ENCODE peak calls at places on chromosome 13, in four cellular contexts. K, P, T and Y are unnamed samples.
A peak's percentile ranks its signal among the peaks of the same experiment; 100 is the strongest.

GRCh38 chr13:78183737-78184136 is 265.1 kb upstream of the EDNRB start:
- DNase-seq in K (no peak), P (no peak), T (no peak), Y (no peak)

GRCh38 chr13:85498774-85499173 is 300.4 kb downstream of the SLITRK6 start:
- DNase-seq in P (no peak), K (no peak), T (no peak), Y (no peak)

GRCh38 chr13:43981091-43981490 is 101.4 kb downstream of the LACC1 start:
- DNase-seq in T (peak; percentile 77), K (no peak), P (peak; percentile 2), Y (no peak)

GRCh38 chr13:31769581-31769980 is 30.3 kb downstream of the RXFP2 start:
- DNase-seq in K (no peak), T (no peak), P (no peak), Y (no peak)

GRCh38 chr13:98821372-98822237 is 69.1 kb upstream of the SLC15A1 start:
- DNase-seq in K (no peak), P (peak; percentile 51), T (no peak), Y (no peak)

GRCh38 chr13:21826214-21827015 is 155.5 kb downstream of the FGF9 start:
- DNase-seq in T (no peak), K (no peak), P (no peak), Y (no peak)

GRCh38 chr13:78022164-78022877 is 103.7 kb upstream of the EDNRB start:
- DNase-seq in P (no peak), T (no peak), K (no peak), Y (no peak)

GRCh38 chr13:53138369-53139036 is 109.9 kb downstream of the OLFM4 start:
- DNase-seq in T (no peak), P (no peak), K (no peak), Y (no peak)

GRCh38 chr13:19681517-19681916 is 48.1 kb downstream of the MPHOSPH8 start:
- DNase-seq in K (no peak), T (peak; percentile 32), P (no peak), Y (no peak)

GRCh38 chr13:23739597-23739996 is 149.6 kb downstream of the MIPEP start:
- DNase-seq in K (no peak), T (no peak), P (no peak), Y (no peak)

GRCh38 chr13:110028311-110028710 is 241.9 kb upstream of the IRS2 start:
- DNase-seq in K (no peak), T (no peak), P (no peak), Y (no peak)

GRCh38 chr13:30572859-30573275 is 44.9 kb upstream of the USPL1 start:
- DNase-seq in K (no peak), P (peak; percentile 12), T (no peak), Y (no peak)

GRCh38 chr13:106867249-106867648 is 299.3 kb upstream of the ARGLU1 start:
- DNase-seq in P (no peak), T (no peak), K (no peak), Y (peak; percentile 8)

GRCh38 chr13:61728468-61728867 is 312.8 kb upstream of the PCDH20 start:
- DNase-seq in K (no peak), P (no peak), T (no peak), Y (no peak)

GRCh38 chr13:42996584-42996983 is 4.5 kb upstream of the EPSTI1 start:
- DNase-seq in K (no peak), P (peak; percentile 9), T (no peak), Y (no peak)

GRCh38 chr13:19596960-19597361 is 35.6 kb upstream of the TPTE2 start:
- DNase-seq in T (no peak), K (peak; percentile 11), P (peak; percentile 96), Y (no peak)

GRCh38 chr13:88623150-88623549 is 952.0 kb downstream of the SLITRK5 start:
- DNase-seq in K (no peak), T (no peak), P (no peak), Y (no peak)

GRCh38 chr13:71831716-71832115 is 35.3 kb downstream of the DACH1 start:
- DNase-seq in P (no peak), T (no peak), K (no peak), Y (peak; percentile 69)

GRCh38 chr13:99305180-99305965 is 1.8 kb downstream of the GPR183 start:
- DNase-seq in T (no peak), K (no peak), P (no peak), Y (no peak)

GRCh38 chr13:44465318-44465717 is 91.7 kb downstream of the SERP2 start:
- DNase-seq in T (no peak), P (no peak), K (no peak), Y (no peak)

GRCh38 chr13:111387026-111387871 is 66.8 kb downstream of the TEX29 start:
- DNase-seq in T (no peak), P (no peak), K (no peak), Y (no peak)

GRCh38 chr13:75384881-75385707 is 96.9 kb downstream of the TBC1D4 start:
- DNase-seq in P (no peak), T (no peak), K (no peak), Y (no peak)

GRCh38 chr13:87078947-87079795 is 592.0 kb upstream of the SLITRK5 start:
- DNase-seq in K (no peak), P (no peak), T (no peak), Y (no peak)

GRCh38 chr13:23323946-23324709 is 109.4 kb downstream of the SACS start:
- DNase-seq in T (no peak), P (no peak), K (no peak), Y (no peak)

DNA sequence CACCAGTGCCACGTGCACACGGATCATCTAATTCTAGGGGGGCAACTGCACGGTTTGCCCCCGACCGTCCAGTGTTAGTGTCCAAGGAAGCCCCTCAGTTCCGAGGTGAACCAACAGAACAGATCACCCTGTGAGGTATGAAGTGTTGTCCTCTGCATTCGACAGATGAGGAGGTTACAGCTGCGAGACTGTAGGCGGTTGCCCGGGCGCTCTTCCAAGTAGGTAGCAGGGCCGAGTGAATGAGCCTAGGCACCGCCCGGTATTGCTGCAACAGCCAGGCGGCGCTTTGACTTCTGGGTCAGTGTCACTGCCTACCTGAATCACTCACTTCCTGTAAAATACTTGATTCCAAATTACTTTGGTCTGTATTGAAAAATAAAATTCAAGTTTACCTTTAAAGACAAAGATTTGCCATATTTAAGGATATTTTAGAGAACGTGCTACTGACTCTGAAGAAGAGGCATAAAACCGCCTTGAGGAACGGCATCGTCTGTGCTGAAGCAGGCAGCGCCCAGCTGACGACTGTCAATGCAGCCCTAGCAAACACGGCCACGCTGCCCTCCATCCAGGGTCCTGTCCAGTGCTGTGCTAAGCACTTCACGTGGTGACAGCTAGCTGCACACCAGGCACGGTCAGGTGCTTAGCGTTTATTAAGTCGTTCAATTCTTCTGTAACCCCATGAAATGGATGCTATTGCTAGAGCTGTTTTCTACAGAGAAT is 19.3 kb upstream of the RASA3 start:
- DNase-seq in P (no peak), K (no peak), T (no peak), Y (no peak)
- TF ChIP-seq ELF4 in P (no peak), K (no peak), T (no peak), Y (no peak)

DNA sequence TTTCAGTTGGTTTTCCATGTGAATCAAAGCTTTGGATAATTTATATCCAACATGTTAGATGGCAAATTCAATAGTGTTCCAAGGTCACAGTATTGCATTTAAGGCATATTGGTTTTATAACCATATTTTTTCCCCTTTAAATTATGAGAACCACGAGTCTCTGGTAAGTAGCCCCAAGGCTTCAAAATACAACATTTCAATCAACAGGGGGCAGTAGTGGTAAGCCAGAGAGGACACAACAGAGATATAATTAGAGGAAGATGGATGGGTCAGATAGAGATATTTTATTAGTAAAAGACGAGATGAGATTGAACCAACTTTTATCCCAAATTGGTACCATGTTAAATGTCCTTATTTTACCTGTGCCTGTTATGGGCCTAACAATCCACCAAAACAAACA is 53.1 kb downstream of the KL start:
- DNase-seq in K (peak; percentile 10), P (no peak), T (no peak), Y (no peak)
- TF ChIP-seq ELF4 in K (no peak), P (no peak), T (no peak), Y (no peak)

DNA sequence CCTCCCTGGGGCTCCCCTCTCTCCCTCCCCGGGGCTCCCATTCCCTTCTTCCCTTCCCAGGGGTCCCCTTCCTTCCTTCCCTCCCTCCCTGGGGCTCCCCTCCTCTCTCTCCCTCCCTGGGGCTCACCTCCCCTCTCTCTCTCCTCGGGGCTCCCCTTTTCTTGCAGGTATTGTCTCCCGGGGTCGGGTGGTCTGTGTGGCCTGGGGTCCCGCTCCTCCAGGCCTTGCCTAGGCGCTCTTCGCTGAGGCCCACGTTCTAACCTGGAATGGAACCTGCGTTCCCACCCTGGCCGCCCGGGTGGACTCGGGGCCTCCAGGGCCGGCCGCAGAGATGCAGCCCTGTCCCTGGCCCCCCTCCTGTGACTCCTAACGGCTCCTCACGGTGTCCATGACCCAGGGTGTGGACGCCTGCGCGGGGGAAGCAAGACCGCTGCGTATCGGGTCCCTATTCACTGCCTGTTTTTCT is 940 bp upstream of the DCUN1D2 start:
- DNase-seq in T (peak; percentile 34), P (no peak), K (peak; percentile 61), Y (peak; percentile 9)
- TF ChIP-seq ELF4 in T (no peak), P (no peak), K (no peak), Y (no peak)

GRCh38 chr13:101779147-101779546 is 326.7 kb downstream of the ITGBL1 start:
- DNase-seq in K (no peak), P (no peak), T (no peak), Y (no peak)
- TF ChIP-seq ELF4 in K (no peak), P (no peak), T (no peak), Y (no peak)

GRCh38 chr13:29165840-29166239 is 345.7 kb downstream of the MTUS2 start:
- DNase-seq in T (no peak), K (no peak), P (no peak), Y (no peak)
- TF ChIP-seq ELF4 in T (no peak), K (no peak), P (no peak), Y (no peak)

DNA sequence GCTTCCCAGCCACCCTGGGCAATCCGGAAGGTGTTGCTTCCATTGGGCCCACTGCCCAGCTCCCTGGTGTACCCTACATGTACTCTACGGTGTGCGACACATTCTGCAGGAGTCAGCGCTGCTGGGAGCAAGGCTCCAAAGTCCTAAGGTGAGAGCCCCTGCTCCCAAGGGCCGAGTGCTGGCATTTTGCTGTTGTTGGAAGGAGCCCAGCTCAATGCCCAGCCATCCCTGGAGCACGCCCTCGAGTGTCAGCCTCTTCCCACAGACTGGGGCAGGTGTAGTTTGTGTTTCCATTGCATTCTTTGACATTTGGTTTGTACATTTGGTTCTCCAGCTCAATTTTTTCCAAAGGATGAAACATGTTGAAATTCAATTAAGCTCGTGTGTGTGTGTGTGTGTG is 64.6 kb downstream of the GGACT start:
- DNase-seq in K (no peak), P (no peak), T (no peak), Y (no peak)
- TF ChIP-seq ELF4 in K (no peak), P (no peak), T (no peak), Y (no peak)

GRCh38 chr13:33355470-33355869 is 69.9 kb upstream of the STARD13 start:
- DNase-seq in K (no peak), P (no peak), T (no peak), Y (no peak)
- TF ChIP-seq ELF4 in K (no peak), P (no peak), T (no peak), Y (no peak)

DNA sequence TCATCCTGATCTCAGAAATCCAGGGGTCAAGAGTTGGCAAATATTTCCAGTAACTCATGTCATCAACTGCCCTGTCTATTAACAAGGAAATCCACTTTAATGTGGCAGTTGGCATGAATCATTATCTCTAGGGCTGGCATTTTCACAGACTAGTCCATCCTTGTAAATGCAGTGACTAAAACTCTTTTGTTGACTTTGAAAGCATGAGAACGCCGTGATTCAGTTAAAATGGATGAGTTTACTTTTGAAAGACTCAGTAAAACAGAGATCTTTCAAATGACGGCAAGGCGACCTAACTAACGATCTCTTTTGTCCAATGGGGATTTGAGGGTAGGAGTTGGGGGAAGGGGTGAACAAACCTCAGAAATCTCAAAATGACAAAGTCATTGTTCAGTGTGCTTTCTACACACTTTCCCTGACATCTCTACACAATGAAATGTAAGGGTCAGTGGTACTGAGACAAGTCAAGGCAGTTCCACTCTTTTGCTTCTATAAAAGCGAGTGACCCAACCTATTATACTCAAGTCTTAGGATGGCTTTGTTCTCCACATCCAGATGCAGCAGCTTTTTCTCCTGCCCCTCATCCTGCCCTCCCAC is 200.6 kb downstream of the ABCC4 start:
- DNase-seq in P (peak; percentile 41), K (no peak), T (no peak), Y (no peak)
- TF ChIP-seq ELF4 in P (no peak), K (no peak), T (no peak), Y (no peak)